ENCODE peak calls at places on chromosomes 4 and X, in four cellular contexts. J, D, S and K are unnamed samples.

GRCh38 chrX:50718791-50719190 is 95.2 kb downstream of the SHROOM4 start:
- DNase-seq in S (no peak), J (no peak), D (no peak), K (no peak)

GRCh38 chr4:110914791-110915190 is 291.9 kb upstream of the PITX2 start:
- DNase-seq in S (no peak), D (no peak), J (no peak), K (no peak)

GRCh38 chrX:12617241-12617640 is 174.0 kb upstream of the PRPS2 start:
- DNase-seq in D (no peak), S (no peak), J (no peak), K (no peak)

GRCh38 chr4:11741190-11741652 is 312.5 kb upstream of the HS3ST1 start:
- DNase-seq in J (no peak), D (no peak), S (no peak), K (no peak)

GRCh38 chrX:71637848-71638247 is 19.5 kb upstream of the CXCR3 start:
- DNase-seq in J (no peak), D (no peak), S (no peak), K (peak)

GRCh38 chr4:182604161-182604591 is 313.0 kb downstream of the DCTD start:
- DNase-seq in S (no peak), J (no peak), D (no peak), K (no peak)

GRCh38 chrX:49273181-49273727 is 3.7 kb downstream of the PPP1R3F start:
- DNase-seq in D (no peak), S (no peak), J (no peak), K (no peak)

GRCh38 chr4:101791189-101791572 is 651 bp downstream of the BANK1 start:
- DNase-seq in J (peak), D (no peak), S (no peak), K (no peak)

GRCh38 chr4:30605616-30606015 is 114.6 kb upstream of the PCDH7 start:
- DNase-seq in S (no peak), D (no peak), J (no peak), K (no peak)

GRCh38 chr4:70023218-70023617 is 5.0 kb upstream of the HTN3 start:
- DNase-seq in D (no peak), S (no peak), J (no peak), K (no peak)

GRCh38 chr4:156255205-156255604 is 301.5 kb upstream of the CTSO start:
- DNase-seq in J (no peak), D (no peak), S (no peak), K (no peak)

DNA sequence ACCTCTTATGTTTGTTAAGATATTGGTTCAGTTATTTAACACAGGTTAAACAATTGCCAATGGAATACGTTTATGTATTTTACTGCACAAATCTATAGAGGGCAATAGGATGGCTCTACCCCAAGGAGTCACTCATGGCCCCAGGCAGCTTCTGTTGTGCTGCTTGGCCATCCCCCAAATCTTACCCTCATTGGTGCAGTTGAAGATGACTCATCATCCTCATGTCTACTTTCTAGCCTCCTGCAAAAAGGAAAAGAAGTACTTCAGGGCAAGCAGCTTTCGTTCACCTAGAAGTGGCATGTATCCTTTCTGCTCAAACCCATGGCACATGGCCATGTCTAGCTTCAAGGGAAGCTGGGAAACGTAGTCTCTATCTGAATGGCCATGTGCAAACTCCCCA is 14.2 kb downstream of the PHOX2B start:
- DNase-seq in D (no peak), S (no peak), J (no peak), K (no peak)
- TF ChIP-seq USF1 in D (no peak), S (no peak), J (no peak), K (no peak)

GRCh38 chr4:141922224-141922623 is 285.8 kb downstream of the IL15 start:
- DNase-seq in J (no peak), D (no peak), S (no peak), K (no peak)
- TF ChIP-seq USF1 in J (no peak), D (no peak), S (no peak), K (no peak)

GRCh38 chr4:75733369-75733768 is 9.0 kb downstream of the USO1 start:
- DNase-seq in J (no peak), S (no peak), D (no peak), K (no peak)
- TF ChIP-seq USF1 in J (no peak), S (no peak), D (no peak), K (no peak)

GRCh38 chrX:47158781-47159180 is 13.8 kb downstream of the RBM10 start:
- DNase-seq in S (no peak), J (no peak), D (no peak), K (no peak)
- TF ChIP-seq USF1 in S (no peak), J (no peak), D (no peak), K (no peak)

GRCh38 chr4:38751341-38752043 is 31.3 kb downstream of the TLR10 start:
- DNase-seq in S (no peak), J (no peak), D (no peak), K (no peak)

GRCh38 chr4:38757945-38758344 is 24.8 kb downstream of the TLR10 start:
- DNase-seq in J (peak), S (no peak), D (no peak), K (no peak)

GRCh38 chr4:38747629-38748028 is 35.2 kb downstream of the TLR10 start:
- DNase-seq in D (no peak), J (no peak), S (no peak), K (no peak)

GRCh38 chr4:38753021-38753806 is 29.6 kb downstream of the TLR10 start:
- DNase-seq in D (peak), S (no peak), J (peak), K (peak)

DNA sequence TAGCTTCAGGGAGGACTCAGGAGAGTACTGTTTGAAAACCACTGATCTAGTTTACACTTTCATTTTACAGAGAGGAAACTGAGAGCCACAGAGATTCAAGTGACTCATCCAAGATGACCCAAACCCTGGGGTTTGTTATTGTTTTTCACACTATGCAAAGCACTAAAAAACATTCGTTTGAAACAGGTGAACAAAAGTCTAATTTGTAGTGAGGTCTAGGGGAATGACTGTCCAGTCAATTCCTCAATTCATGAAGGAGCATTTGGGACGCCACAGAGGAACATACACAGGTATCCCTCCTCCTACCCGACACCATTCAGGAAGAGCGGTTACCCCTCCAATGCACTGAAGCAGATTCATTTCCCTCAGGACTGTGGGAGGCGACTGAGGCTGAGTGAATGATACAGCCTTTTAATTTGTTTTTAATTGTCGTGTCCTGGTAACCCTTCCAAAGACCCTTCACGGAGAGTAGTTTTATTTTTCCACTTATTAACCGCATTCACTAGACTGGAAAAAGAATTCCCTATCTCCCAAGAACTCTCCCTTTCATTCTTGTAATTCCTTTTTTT is 30.3 kb downstream of the TLR10 start:
- DNase-seq in J (no peak), D (no peak), S (peak), K (no peak)
- TF ChIP-seq USF1 in J (no peak), D (no peak), S (no peak), K (no peak)

DNA sequence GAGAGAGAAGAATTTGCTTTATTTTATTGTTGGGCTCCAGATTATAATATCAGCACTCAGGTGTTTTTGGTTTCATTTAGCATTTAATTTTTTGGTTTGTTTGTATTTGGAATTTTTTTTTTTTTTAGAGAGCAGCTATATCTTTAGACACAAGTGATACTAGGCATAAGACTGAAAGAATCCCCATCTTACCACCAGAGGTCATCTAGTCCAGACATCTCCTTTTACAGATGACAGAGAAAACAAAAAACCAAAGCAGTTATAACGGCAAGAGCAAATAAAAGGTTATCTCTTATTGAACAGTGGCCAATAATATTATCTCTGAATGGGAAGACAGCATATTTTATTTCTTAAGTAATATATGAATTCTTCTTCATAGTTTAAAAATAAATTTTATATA is 22.8 kb downstream of the USP38 start:
- DNase-seq in S (no peak), J (no peak), D (peak), K (peak)
- TF ChIP-seq USF1 in S (no peak), J (no peak), D (no peak), K (no peak)

GRCh38 chrX:151081016-151081415 is 95.4 kb upstream of the GPR50 start:
- DNase-seq in S (no peak), J (peak), D (no peak), K (no peak)
- TF ChIP-seq USF1 in S (no peak), J (no peak), D (no peak), K (no peak)